ENCODE peak calls at places on chromosomes 16 and 17, in six cellular contexts. B, C, Q, E, L and K are unnamed samples.

GRCh38 chr17:64281962-64282752 is 19.1 kb upstream of the TEX2 start:
- DNase-seq in B (peak), C (peak), Q (peak), E (no peak), L (peak), K (peak)

GRCh38 chr16:912684-913613 is 57.8 kb downstream of the LMF1 start:
- DNase-seq in B (no peak), C (no peak), Q (no peak), E (no peak), L (no peak), K (no peak)

GRCh38 chr16:568401-569258 is 1.1 kb upstream of the PIGQ start:
- DNase-seq in B (no peak), C (no peak), Q (no peak), E (no peak), L (no peak), K (no peak)

GRCh38 chr17:44794699-44795413 is 35.2 kb downstream of the GJC1 start:
- DNase-seq in B (peak), C (peak), Q (peak), E (peak), L (peak), K (peak)

GRCh38 chr16:10950393-10950792 is 6.0 kb downstream of the CLEC16A start:
- DNase-seq in B (no peak), C (no peak), Q (peak), E (peak), L (no peak), K (no peak)

GRCh38 chr17:41415411-41415810 is 9.0 kb downstream of the KRT37 start:
- DNase-seq in B (no peak), C (no peak), Q (no peak), E (no peak), L (no peak), K (no peak)

GRCh38 chr17:42378597-42379594 is 9.3 kb downstream of the STAT3 start:
- DNase-seq in B (peak), C (no peak), Q (peak), E (no peak), L (peak), K (peak)

GRCh38 chr16:15973460-15973859 is 24.0 kb downstream of the ABCC1 start:
- DNase-seq in B (no peak), C (no peak), Q (no peak), E (no peak), L (no peak), K (no peak)

GRCh38 chr16:23826528-23827244 is 9.1 kb upstream of the PRKCB start:
- DNase-seq in B (no peak), C (no peak), Q (no peak), E (no peak), L (no peak), K (no peak)

DNA sequence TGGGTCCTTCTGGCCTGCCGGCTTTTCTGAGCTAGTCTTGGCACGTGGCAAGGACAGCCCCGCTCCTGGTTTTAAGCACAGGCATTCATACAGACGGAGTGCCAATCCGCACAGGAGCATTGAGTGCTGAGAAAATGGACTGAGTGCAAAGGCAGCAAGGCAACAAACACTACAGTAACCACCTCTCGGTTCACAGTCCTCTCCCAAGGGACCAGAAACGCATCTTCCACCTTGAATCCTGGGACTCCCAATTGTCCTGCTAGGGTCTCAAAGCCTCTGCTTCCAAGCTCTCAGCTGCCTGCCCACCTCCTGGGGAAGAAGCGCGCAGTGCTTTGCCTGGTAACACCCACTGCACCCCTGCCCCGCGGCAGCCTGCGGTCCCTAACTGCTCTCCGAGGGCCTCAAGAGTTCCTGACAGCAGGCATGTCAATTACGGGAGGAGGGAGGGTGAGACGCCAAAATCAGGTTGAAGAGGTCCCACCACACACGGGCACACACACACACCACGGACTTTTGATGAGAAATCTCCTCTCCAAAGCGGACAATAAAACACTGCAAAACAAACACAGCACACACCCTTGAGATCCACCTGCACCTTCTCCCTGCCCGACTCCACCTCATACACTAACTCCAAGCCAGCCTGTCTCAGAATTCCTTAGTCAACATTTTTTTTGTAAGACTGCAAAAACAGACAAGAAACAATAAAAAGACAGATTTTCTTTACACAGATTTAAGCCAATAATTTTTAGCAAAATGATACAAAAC is 15.0 kb downstream of the SLC16A3 start:
- DNase-seq in B (no peak), C (no peak), Q (peak), E (no peak), L (peak), K (no peak)
- TF ChIP-seq CTCF in B (no peak), C (no peak), Q (no peak), E (no peak), L (no peak), K (no peak)

DNA sequence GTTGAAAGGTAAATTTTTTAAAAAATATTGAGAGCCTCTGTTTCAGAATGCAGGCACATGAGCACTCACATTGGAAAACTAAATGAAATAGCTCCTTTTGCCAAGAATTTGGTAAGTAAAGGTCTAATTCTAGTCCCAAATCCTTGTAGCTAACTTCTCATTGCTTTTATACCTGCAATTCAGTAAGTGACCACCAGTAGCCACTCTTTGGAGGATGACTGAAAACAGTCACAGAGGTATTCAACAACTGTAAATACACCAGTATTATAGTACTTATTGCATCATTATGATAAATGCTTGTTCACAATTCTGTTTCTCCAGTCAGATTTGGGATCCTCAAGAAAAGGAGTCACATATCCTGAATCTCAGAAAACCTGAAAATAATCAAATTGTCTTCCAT is 562.4 kb upstream of the CDH11 start:
- DNase-seq in B (no peak), C (no peak), Q (no peak), E (no peak), L (no peak), K (no peak)
- TF ChIP-seq CTCF in B (peak), C (no peak), Q (no peak), E (no peak), L (peak), K (peak)

DNA sequence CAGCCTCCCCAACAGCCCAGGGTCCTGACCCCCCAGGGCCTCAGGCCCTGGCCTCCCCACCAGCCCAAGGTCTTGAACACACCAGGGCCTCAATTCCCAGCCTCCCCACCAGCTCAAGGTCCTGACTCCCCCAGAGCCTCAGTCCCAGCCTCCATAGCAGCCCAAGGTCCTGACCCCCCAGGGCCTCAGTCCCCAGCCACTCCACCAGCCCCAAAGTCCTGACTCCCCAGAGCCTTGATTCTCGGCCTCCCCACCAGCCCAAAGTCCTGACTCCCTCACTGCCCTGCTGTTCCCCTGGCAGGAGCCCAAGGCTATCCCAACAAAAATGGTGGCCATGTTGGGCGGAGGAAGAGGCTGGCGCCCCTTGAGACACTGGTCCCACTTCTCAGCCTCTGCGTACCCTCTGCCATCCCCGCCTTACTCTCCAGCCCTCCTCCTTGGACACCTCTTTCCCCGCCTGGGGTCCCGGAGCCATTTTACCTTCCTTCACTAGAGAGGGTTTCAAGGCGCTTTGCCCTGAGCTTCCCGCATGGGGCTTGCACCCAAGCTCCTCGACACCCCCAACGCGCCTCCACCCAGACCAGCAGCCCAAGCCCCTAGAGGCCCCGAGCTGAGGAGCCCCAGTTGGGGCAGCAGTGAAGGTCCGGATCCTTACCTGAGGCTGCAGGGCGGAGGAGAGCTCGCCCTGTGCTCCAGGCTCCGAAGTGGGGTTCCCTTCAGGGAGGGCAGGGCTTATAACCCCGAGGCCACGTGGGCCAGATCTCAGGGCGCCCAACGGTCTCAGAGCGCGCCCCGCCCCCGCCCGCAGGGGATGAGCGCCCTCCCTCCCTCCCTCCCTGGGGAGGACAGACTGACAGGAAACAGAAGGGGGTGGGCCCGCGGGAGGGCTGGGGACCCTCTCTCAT is 3.5 kb upstream of the TSPOAP1 start:
- DNase-seq in B (no peak), C (no peak), Q (no peak), E (peak), L (no peak), K (no peak)
- TF ChIP-seq CTCF in B (no peak), C (no peak), Q (no peak), E (no peak), L (no peak), K (no peak)

GRCh38 chr17:79796570-79797491 is at the start of gene CBX8:
- DNase-seq in B (peak), C (peak), Q (peak), E (peak), L (peak), K (peak)
- TF ChIP-seq CTCF in B (no peak), C (no peak), Q (no peak), E (peak), L (no peak), K (no peak)

GRCh38 chr16:4805231-4805630 is 2.8 kb upstream of the ROGDI start:
- DNase-seq in B (no peak), C (no peak), Q (no peak), E (no peak), L (peak), K (no peak)

GRCh38 chr16:4802659-4803287 is 340 bp upstream of the ROGDI start:
- DNase-seq in B (peak), C (peak), Q (peak), E (peak), L (peak), K (peak)

GRCh38 chr16:4801051-4801961 is 1.1 kb downstream of the ROGDI start:
- DNase-seq in B (no peak), C (no peak), Q (no peak), E (no peak), L (no peak), K (no peak)

GRCh38 chr16:4801962-4802658 is at the start of gene ROGDI:
- DNase-seq in B (peak), C (peak), Q (peak), E (peak), L (peak), K (peak)

GRCh38 chr16:4803479-4804243 is 1.2 kb upstream of the ROGDI start:
- DNase-seq in B (no peak), C (no peak), Q (no peak), E (no peak), L (no peak), K (no peak)
- TF ChIP-seq CTCF in B (no peak), C (no peak), Q (no peak), E (no peak), L (no peak), K (no peak)